ENCODE peak calls at places on chromosomes 3 and 15, in five cellular contexts. S, Y, Q, R and L are unnamed samples.

GRCh38 chr3:15069441-15069840 is 4.3 kb upstream of the MRPS25 start:
- DNase-seq in R (no peak), Y (no peak), Q (no peak), S (no peak), L (no peak)

GRCh38 chr15:31276596-31277298 is 49.9 kb upstream of the KLF13 start:
- DNase-seq in Y (no peak), S (no peak), R (no peak), Q (no peak), L (peak; percentile 17)

GRCh38 chr3:114464548-114464947 is 170.7 kb downstream of the TIGIT start:
- DNase-seq in Y (peak; percentile 10), S (no peak), Q (no peak), R (no peak), L (no peak)

GRCh38 chr3:14520149-14520548 is 20.0 kb downstream of the GRIP2 start:
- DNase-seq in R (no peak), Q (no peak), Y (no peak), S (no peak), L (peak; percentile 26)

GRCh38 chr3:69294014-69294771 is 91.7 kb downstream of the FRMD4B start:
- DNase-seq in R (no peak), S (peak; percentile 63), Q (no peak), Y (no peak), L (peak; percentile 26)

GRCh38 chr3:64422192-64422591 is 196.9 kb upstream of the PRICKLE2 start:
- DNase-seq in R (no peak), Q (no peak), S (no peak), Y (no peak), L (no peak)

GRCh38 chr3:48845170-48845569 is 2.5 kb downstream of the PRKAR2A start:
- DNase-seq in S (no peak), Q (no peak), R (no peak), Y (no peak), L (no peak)

GRCh38 chr15:59594493-59594942 is 17.1 kb upstream of the GCNT3 start:
- DNase-seq in R (peak; percentile 97), Q (no peak), Y (no peak), S (peak; percentile 49), L (peak; percentile 59)